ENCODE peak calls at places on chromosomes 6 and 20, in eight cellular contexts. E is fibroblast of lung, W is endothelial cell of umbilical vein, T is H9, U is GM12878, N is neural progenitor cell, G is adipocyte, J is neuronal stem cell. F is an unnamed sample.

GRCh38 chr20:62618622-62619529 is 23.4 kb upstream of the SLCO4A1 start:
- DNase-seq in W (no peak), T (no peak), G (no peak), E (no peak), J (no peak), U (no peak), N (peak; percentile 46), F (no peak)

GRCh38 chr6:27542485-27542884 is 69.6 kb upstream of the ZNF184 start:
- DNase-seq in J (no peak), N (no peak), G (no peak), E (no peak), U (no peak), T (no peak), W (no peak), F (no peak)

GRCh38 chr6:117536317-117536716 is 53.8 kb downstream of the DCBLD1 start:
- DNase-seq in W (no peak), N (no peak), T (no peak), U (no peak), G (peak; percentile 41), J (no peak), E (peak; percentile 42), F (peak; percentile 75)

GRCh38 chr6:166656269-166657206 is 29.5 kb upstream of the RPS6KA2 start:
- DNase-seq in J (no peak), T (no peak), W (no peak), U (no peak), E (peak; percentile 37), N (peak; percentile 23), G (peak; percentile 22), F (no peak)

GRCh38 chr6:155084431-155085123 is 89.5 kb downstream of the TIAM2 start:
- DNase-seq in N (no peak), G (peak; percentile 30), W (peak; percentile 27), U (no peak), T (no peak), J (no peak), E (no peak), F (peak; percentile 79)

GRCh38 chr6:51468704-51469103 is 618.7 kb downstream of the PKHD1 start:
- DNase-seq in J (no peak), W (no peak), G (no peak), T (no peak), U (no peak), E (no peak), N (no peak), F (no peak)

GRCh38 chr20:6708010-6708409 is 59.5 kb upstream of the BMP2 start:
- DNase-seq in G (peak; percentile 24), N (peak; percentile 41), T (no peak), W (peak; percentile 91), J (no peak), U (no peak), E (peak; percentile 80), F (peak; percentile 87)

GRCh38 chr6:122808121-122808885 is 19.2 kb downstream of the SMPDL3A start:
- DNase-seq in N (no peak), G (no peak), J (no peak), U (no peak), W (no peak), T (no peak), E (no peak), F (no peak)

GRCh38 chr6:118565317-118565960 is 17.3 kb downstream of the PLN start:
- DNase-seq in G (no peak), U (peak; percentile 65), E (no peak), N (no peak), T (no peak), W (no peak), J (no peak), F (no peak)

GRCh38 chr6:165704001-165704748 is 41.1 kb upstream of the PDE10A start:
- DNase-seq in T (no peak), G (no peak), U (no peak), J (no peak), N (peak; percentile 51), W (peak; percentile 79), E (peak; percentile 34), F (peak; percentile 40)

GRCh38 chr6:90074161-90074560 is 179.9 kb downstream of the GJA10 start:
- DNase-seq in T (no peak), G (no peak), E (peak; percentile 31), U (no peak), W (no peak), N (peak; percentile 37), J (no peak), F (peak; percentile 45)

GRCh38 chr6:121849477-121849876 is 414.0 kb downstream of the GJA1 start:
- DNase-seq in W (peak; percentile 88), J (peak; percentile 75), N (peak; percentile 90), E (peak; percentile 84), T (peak; percentile 83), G (peak; percentile 89), U (no peak), F (peak; percentile 54)

GRCh38 chr6:143684484-143684883 is 6.7 kb downstream of the PHACTR2 start:
- DNase-seq in G (no peak), U (no peak), J (no peak), T (no peak), W (no peak), E (no peak), N (no peak), F (no peak)

GRCh38 chr6:143687604-143688003 is 9.8 kb downstream of the PHACTR2 start:
- DNase-seq in J (no peak), W (no peak), E (no peak), U (no peak), T (no peak), G (no peak), N (no peak), F (no peak)

GRCh38 chr6:143682805-143683204 is 5.0 kb downstream of the PHACTR2 start:
- DNase-seq in G (no peak), W (no peak), N (no peak), U (no peak), E (no peak), T (no peak), J (no peak), F (no peak)

GRCh38 chr6:143688681-143689080 is 10.9 kb downstream of the PHACTR2 start:
- DNase-seq in E (no peak), T (no peak), G (no peak), J (no peak), U (no peak), W (no peak), N (no peak), F (no peak)

DNA sequence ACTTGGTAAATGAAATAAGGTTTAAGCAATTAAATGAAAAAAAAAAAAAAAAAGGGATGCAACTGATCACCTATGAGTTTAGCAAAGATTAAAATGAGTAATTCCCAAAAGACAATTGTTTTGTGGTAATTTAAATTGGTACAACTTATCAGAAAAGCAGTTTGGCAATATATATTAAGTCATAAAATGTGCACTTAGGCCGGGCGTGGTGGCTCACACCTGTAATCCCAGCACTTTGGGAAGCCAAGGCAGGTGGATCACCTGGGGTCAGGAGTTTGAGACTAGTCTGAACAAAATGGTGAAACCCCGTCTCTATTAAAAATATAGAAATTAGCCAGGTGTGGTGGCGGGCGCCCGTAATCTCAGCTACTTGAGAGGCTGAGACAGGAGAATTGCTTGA is 7.9 kb downstream of the PHACTR2 start:
- DNase-seq in W (no peak), E (no peak), T (no peak), N (no peak), G (no peak), J (no peak), U (no peak), F (no peak)
- H3K9ac ChIP-seq in W (no peak overlapping the region), E (no peak overlapping the region), T (no peak overlapping the region), N (no peak overlapping the region), G (no peak overlapping the region), J (no peak overlapping the region), U (no peak overlapping the region), F (no peak overlapping the region)

GRCh38 chr6:71294121-71294523 is 5.5 kb downstream of the OGFRL1 start:
- DNase-seq in G (peak; percentile 74), W (peak; percentile 24), N (no peak), E (peak; percentile 90), J (no peak), U (no peak), T (no peak), F (peak; percentile 98)

GRCh38 chr6:71299541-71300470 is 11.2 kb downstream of the OGFRL1 start:
- DNase-seq in W (no peak), T (no peak), U (no peak), N (no peak), J (no peak), E (no peak), G (peak; percentile 70), F (no peak)

GRCh38 chr6:71300561-71301168 is 12.1 kb downstream of the OGFRL1 start:
- DNase-seq in G (no peak), N (no peak), E (no peak), W (no peak), T (no peak), J (no peak), U (no peak), F (no peak)

DNA sequence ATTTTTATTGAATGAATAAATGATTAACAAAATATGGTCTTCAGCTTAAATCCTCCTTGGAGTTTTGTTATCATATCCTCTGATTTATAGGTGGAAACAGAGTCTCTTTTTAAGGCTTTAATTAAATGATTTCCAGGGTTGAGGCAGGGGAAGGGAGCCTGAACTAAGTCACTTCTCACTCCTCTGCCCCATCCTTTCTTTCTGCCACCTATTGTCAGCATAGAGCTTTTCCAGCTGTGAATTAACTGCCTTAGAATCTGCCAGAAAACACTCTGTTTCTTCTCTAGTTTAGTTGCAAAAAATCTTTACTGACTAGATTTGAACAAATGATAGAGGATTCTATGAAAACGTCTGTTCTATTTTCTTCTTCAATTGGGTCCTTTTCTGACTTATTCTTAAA is 9.8 kb downstream of the OGFRL1 start:
- DNase-seq in E (no peak), N (peak; percentile 19), W (no peak), U (no peak), J (no peak), G (no peak), T (no peak), F (no peak)
- H3K4me1 ChIP-seq in E (peaks cover 8% of the 10 kb centered on the region), N (peaks cover 5% of the 10 kb centered on the region), W (peaks cover 5% of the 10 kb centered on the region), U (no peaks in the 10 kb centered on the region), J (no peaks in the 10 kb centered on the region), G (peaks cover 30% of the 10 kb centered on the region), T (no peaks in the 10 kb centered on the region), F (peaks cover 10% of the 10 kb centered on the region)

GRCh38 chr6:143743256-143744166 is 65.7 kb downstream of the PHACTR2 start:
- DNase-seq in N (peak; percentile 36), T (no peak), E (peak; percentile 44), J (no peak), G (no peak), U (no peak), W (no peak), F (peak; percentile 16)

GRCh38 chr6:143744593-143745151 is 66.9 kb downstream of the PHACTR2 start:
- DNase-seq in J (no peak), W (no peak), T (no peak), U (no peak), N (no peak), G (no peak), E (peak; percentile 24), F (peak; percentile 30)

GRCh38 chr6:143742070-143742954 is 64.5 kb downstream of the PHACTR2 start:
- DNase-seq in G (no peak), W (no peak), T (no peak), E (no peak), J (no peak), U (no peak), N (no peak), F (no peak)

GRCh38 chr6:143741480-143741879 is 63.7 kb downstream of the PHACTR2 start:
- DNase-seq in U (no peak), G (no peak), N (no peak), W (no peak), J (no peak), T (no peak), E (no peak), F (no peak)

GRCh38 chr6:143742955-143743255 is 65.1 kb downstream of the PHACTR2 start:
- DNase-seq in J (no peak), U (no peak), E (no peak), G (no peak), W (no peak), N (no peak), T (no peak), F (no peak)
- H3K9ac ChIP-seq in J (no peak overlapping the region), U (no peak overlapping the region), E (no peak overlapping the region), G (peak overlapping the region; percentile 77), W (no peak overlapping the region), N (no peak overlapping the region), T (no peak overlapping the region), F (no peak overlapping the region)

GRCh38 chr20:32453467-32454163 is 95.5 kb downstream of the ASXL1 start:
- DNase-seq in U (no peak), N (no peak), E (no peak), T (no peak), W (no peak), G (no peak), J (no peak), F (no peak)
- H3K4me1 ChIP-seq in U (no peaks in the 10 kb centered on the region), N (peaks cover 34% of the 10 kb centered on the region), E (peaks cover 2% of the 10 kb centered on the region), T (no peaks in the 10 kb centered on the region), W (peaks cover 17% of the 10 kb centered on the region), G (peaks cover 6% of the 10 kb centered on the region), J (peaks cover 21% of the 10 kb centered on the region), F (peaks cover 16% of the 10 kb centered on the region)